ENCODE peak calls at places on chromosomes 5 and 9, in four cellular contexts. A is mesendoderm, J is H1, K is H9. X is an unnamed sample.

GRCh38 chr5:17339841-17340240 is 122.4 kb downstream of the BASP1 start:
- DNase-seq in A (no peak), J (no peak), K (no peak), X (no peak)

GRCh38 chr9:36092509-36093215 is 43.9 kb upstream of the GLIPR2 start:
- DNase-seq in A (peak; percentile 36), J (no peak), K (no peak), X (no peak)

GRCh38 chr9:134204991-134205578 is 40.7 kb upstream of the RNU6ATAC start:
- DNase-seq in A (no peak), J (no peak), K (no peak), X (no peak)

GRCh38 chr9:83991355-83991754 is 10.8 kb downstream of the RMI1 start:
- DNase-seq in A (no peak), J (no peak), K (no peak), X (no peak)

GRCh38 chr5:86979801-86980510 is 287.7 kb upstream of the RASA1 start:
- DNase-seq in A (peak; percentile 69), J (no peak), K (no peak), X (peak; percentile 71)

GRCh38 chr9:93193373-93193725 is 9.4 kb downstream of the WNK2 start:
- DNase-seq in A (no peak), J (no peak), K (no peak), X (no peak)

GRCh38 chr9:113446323-113446740 is 17.2 kb upstream of the RGS3 start:
- DNase-seq in A (peak; percentile 74), J (no peak), K (no peak), X (peak; percentile 55)

GRCh38 chr5:141100243-141100805 is at the start of gene PCDHB3:
- DNase-seq in A (peak; percentile 85), J (peak; percentile 87), K (peak; percentile 79), X (peak; percentile 16)

GRCh38 chr9:89436963-89437625 is 60.8 kb downstream of the SEMA4D start:
- DNase-seq in A (no peak), J (no peak), K (no peak), X (no peak)

GRCh38 chr9:125632321-125633115 is 74.5 kb downstream of the MAPKAP1 start:
- DNase-seq in A (no peak), J (no peak), K (no peak), X (peak; percentile 22)

GRCh38 chr5:74851684-74852353 is 14.4 kb downstream of the FAM169A start:
- DNase-seq in A (no peak), J (no peak), K (no peak), X (peak; percentile 28)

GRCh38 chr9:120915854-120916495 is 10.6 kb downstream of the TRAF1 start:
- DNase-seq in A (no peak), J (no peak), K (no peak), X (no peak)

GRCh38 chr9:132283165-132283564 is 71.6 kb downstream of the SETX start:
- DNase-seq in A (no peak), J (no peak), K (no peak), X (peak; percentile 34)

GRCh38 chr9:116320180-116320799 is 166.7 kb downstream of the PAPPA start:
- DNase-seq in A (peak; percentile 88), J (no peak), K (no peak), X (no peak)
- H3K56ac ChIP-seq in A (no peak overlapping the region), J (no peak overlapping the region), K (no peak overlapping the region), X (no peak overlapping the region)

GRCh38 chr9:19116391-19116790 is 10.9 kb downstream of the PLIN2 start:
- DNase-seq in A (no peak), J (no peak), K (no peak), X (peak; percentile 64)
- H4K8ac ChIP-seq in A (no peak overlapping the region), J (no peak overlapping the region), K (no peak overlapping the region), X (no peak overlapping the region)

GRCh38 chr9:87267701-87268100 is 230.0 kb upstream of the DAPK1 start:
- DNase-seq in A (no peak), J (no peak), K (no peak), X (no peak)
- H3K56ac ChIP-seq in A (no peak overlapping the region), J (no peak overlapping the region), K (no peak overlapping the region), X (no peak overlapping the region)

GRCh38 chr5:144794922-144795321 is 624.2 kb downstream of the KCTD16 start:
- DNase-seq in A (peak; percentile 84), J (no peak), K (no peak), X (peak; percentile 0)

GRCh38 chr5:144800169-144800568 is 629.5 kb downstream of the KCTD16 start:
- DNase-seq in A (no peak), J (no peak), K (no peak), X (no peak)

DNA sequence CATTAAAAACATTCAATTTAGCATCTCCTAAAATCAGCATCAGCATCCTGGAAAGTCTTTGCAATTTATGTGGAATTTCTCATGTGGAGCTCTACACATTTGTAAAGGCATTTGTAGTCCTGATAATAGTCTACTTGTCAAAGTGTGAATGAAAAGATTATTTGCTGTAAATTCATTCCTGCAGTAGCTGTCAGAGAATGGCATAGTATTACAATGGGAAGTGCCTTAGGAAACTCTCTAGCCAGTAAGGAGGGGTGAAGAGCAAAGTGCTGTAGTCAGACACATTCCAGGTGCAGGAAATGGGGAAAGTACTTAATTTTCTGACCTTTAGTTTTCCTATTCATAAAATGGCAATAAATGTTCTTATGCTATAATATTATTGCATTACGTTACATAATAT is 627.9 kb downstream of the KCTD16 start:
- DNase-seq in A (peak; percentile 28), J (no peak), K (no peak), X (no peak)
- H4K8ac ChIP-seq in A (no peak overlapping the region), J (no peak overlapping the region), K (no peak overlapping the region), X (no peak overlapping the region)

DNA sequence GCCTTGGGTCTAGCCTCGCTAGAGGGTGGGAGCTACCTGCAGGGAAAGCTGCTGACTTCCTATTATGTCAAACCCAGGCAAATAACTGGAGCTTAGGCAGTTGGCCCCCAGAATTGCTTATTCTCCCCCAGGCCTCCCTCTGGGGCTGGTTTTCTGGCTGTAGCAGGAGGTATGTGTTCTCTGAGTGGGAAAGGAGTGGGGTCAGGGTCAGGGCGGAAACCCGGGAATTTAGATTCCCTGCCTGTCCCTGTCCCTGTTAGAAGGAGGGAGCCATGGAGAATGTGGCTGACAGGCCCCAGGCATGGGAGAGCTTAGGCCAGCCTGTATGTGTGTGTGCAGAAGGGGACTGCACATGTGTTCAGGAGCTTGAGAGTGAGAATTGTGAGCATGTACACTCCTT is 13.6 kb upstream of the CXXC5 start:
- DNase-seq in A (no peak), J (no peak), K (no peak), X (no peak)
- H3K56ac ChIP-seq in A (no peak overlapping the region), J (no peak overlapping the region), K (no peak overlapping the region), X (no peak overlapping the region)

DNA sequence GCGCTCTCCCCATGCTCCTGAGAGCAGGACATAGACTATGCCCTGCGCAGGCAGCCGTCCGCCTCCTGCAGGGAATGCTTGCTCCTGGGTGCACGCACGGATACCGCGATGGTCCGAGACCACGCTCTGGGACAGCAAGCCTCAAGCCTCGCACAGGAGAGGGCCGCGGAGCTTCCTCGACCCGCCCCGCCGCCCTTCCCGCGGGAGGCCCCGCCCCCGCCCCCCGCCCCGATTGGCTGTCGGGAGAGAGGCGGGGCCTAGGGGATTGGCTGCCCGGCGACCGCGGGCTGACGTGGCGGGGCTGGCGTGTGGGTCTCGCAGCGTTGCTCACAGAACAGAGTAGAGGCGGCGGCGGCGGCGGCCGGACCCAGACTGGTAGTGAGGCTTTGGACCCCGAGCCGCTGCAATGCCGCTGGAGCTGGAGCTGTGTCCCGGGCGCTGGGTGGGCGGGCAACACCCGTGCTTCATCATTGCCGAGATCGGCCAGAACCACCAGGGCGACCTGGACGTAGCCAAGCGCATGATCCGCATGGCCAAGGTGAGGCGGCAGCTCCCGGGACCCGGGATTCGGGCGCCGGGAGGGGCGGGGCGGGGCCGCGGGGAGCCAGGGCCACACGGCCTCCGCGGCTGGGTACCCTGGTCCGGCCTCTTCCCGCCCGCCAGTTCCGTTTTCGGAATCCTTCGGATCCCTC is at the start of gene NANS:
- DNase-seq in A (peak; percentile 97), J (peak; percentile 92), K (peak; percentile 97), X (peak; percentile 97)
- H4K8ac ChIP-seq in A (no peak within 1 kb of the TSS), J (peak within 1 kb of the TSS; percentile 89), K (no peak within 1 kb of the TSS), X (peak within 1 kb of the TSS; percentile 61)

GRCh38 chr9:8417341-8417740 is 617.8 kb upstream of the DMAC1 start:
- DNase-seq in A (no peak), J (no peak), K (no peak), X (no peak)
- H3K56ac ChIP-seq in A (no peak overlapping the region), J (no peak overlapping the region), K (no peak overlapping the region), X (no peak overlapping the region)